ENCODE peak calls at places on chromosomes 13 and 19, in four cellular contexts. X, I, E and O are unnamed samples.

GRCh38 chr19:40165362-40165937 is 25.8 kb upstream of the MAP3K10 start:
- DNase-seq in X (peak), I (peak), E (peak), O (peak)

GRCh38 chr13:80524447-80525215 is 183.7 kb upstream of the SPRY2 start:
- DNase-seq in E (no peak), X (no peak), I (no peak), O (no peak)

GRCh38 chr13:25725104-25725503 is 326.7 kb downstream of the SHISA2 start:
- DNase-seq in I (no peak), E (no peak), X (no peak), O (no peak)

GRCh38 chr19:37362733-37363132 is 8.2 kb upstream of the ZNF527 start:
- DNase-seq in X (peak), E (no peak), I (no peak), O (no peak)

GRCh38 chr13:27403727-27404385 is 20.6 kb upstream of the GTF3A start:
- DNase-seq in E (no peak), X (no peak), I (no peak), O (no peak)

GRCh38 chr19:1189419-1189818 is 15.4 kb upstream of the SBNO2 start:
- DNase-seq in I (no peak), X (no peak), E (no peak), O (peak)

GRCh38 chr19:54439174-54439851 is 9.7 kb upstream of the LENG8 start:
- DNase-seq in X (peak), I (no peak), E (no peak), O (no peak)

GRCh38 chr13:39527961-39528720 is 74.9 kb downstream of the LHFPL6 start:
- DNase-seq in E (no peak), I (no peak), X (peak), O (no peak)

GRCh38 chr13:31192306-31192705 is 7.5 kb upstream of the B3GLCT start:
- DNase-seq in E (no peak), X (no peak), I (peak), O (no peak)

GRCh38 chr13:99218969-99219368 is 18.3 kb downstream of the UBAC2 start:
- DNase-seq in X (no peak), I (no peak), E (no peak), O (peak)

GRCh38 chr19:16327911-16328823 is 3.5 kb downstream of the KLF2 start:
- DNase-seq in X (no peak), I (peak), E (no peak), O (peak)

GRCh38 chr19:32870981-32871451 is 1.4 kb upstream of the SLC7A9 start:
- DNase-seq in I (peak), X (no peak), E (no peak), O (no peak)

GRCh38 chr13:84744203-84744602 is 861.9 kb upstream of the SLITRK1 start:
- DNase-seq in X (no peak), E (no peak), I (no peak), O (no peak)

GRCh38 chr19:15417699-15418098 is 1.1 kb downstream of the AKAP8L start:
- DNase-seq in X (peak), E (no peak), I (peak), O (no peak)

GRCh38 chr13:91406619-91407018 is 8.2 kb downstream of the GPC5 start:
- DNase-seq in E (no peak), I (no peak), X (peak), O (peak)

GRCh38 chr13:90868321-90868920 is 479.1 kb upstream of the MIR17HG start:
- DNase-seq in I (no peak), E (no peak), X (peak), O (no peak)

GRCh38 chr19:43809762-43810696 is 7.8 kb upstream of the LYPD5 start:
- DNase-seq in X (peak), I (no peak), E (no peak), O (no peak)

GRCh38 chr19:55083004-55083850 is 7.6 kb downstream of the EPS8L1 start:
- DNase-seq in X (no peak), I (no peak), E (no peak), O (no peak)

GRCh38 chr13:103102482-103102881 is 36.3 kb upstream of the SLC10A2 start:
- DNase-seq in E (no peak), X (no peak), I (no peak), O (no peak)

GRCh38 chr19:39342647-39343305 is 555 bp downstream of the SAMD4B start:
- DNase-seq in X (no peak), E (no peak), I (peak), O (peak)

GRCh38 chr19:18436651-18437478 is 1.1 kb downstream of the ISYNA1 start:
- DNase-seq in I (peak), X (peak), E (peak), O (peak)

GRCh38 chr19:38653028-38653571 is 5.7 kb downstream of the ACTN4 start:
- DNase-seq in E (no peak), X (no peak), I (no peak), O (no peak)

GRCh38 chr19:34193439-34193838 is 21.1 kb downstream of the LSM14A start:
- DNase-seq in X (no peak), E (no peak), I (no peak), O (no peak)

GRCh38 chr13:100423375-100423774 is 165.2 kb downstream of the GGACT start:
- DNase-seq in X (no peak), I (no peak), E (no peak), O (no peak)

GRCh38 chr13:25584975-25585374 is 213.2 kb downstream of the ATP8A2 start:
- DNase-seq in I (no peak), X (no peak), E (no peak), O (no peak)

GRCh38 chr13:112341446-112341845 is 34.7 kb upstream of the SPACA7 start:
- DNase-seq in X (no peak), E (no peak), I (no peak), O (no peak)

GRCh38 chr13:42266464-42266863 is 5.5 kb upstream of the AKAP11 start:
- DNase-seq in I (no peak), E (no peak), X (peak), O (no peak)